ENCODE peak calls at places on chromosomes 16 and 17, in six cellular contexts. One of them, this sample, is unnamed.

GRCh38 chr17:14434506-14434905 is 133.6 kb downstream of the HS3ST3B1 start:
- DNase-seq in ovary: no peak
- DNase-seq in heart right ventricle: no peak
- DNase-seq in A549: no peak
- DNase-seq in right lobe of liver: no peak
- DNase-seq in testis: no peak
- DNase-seq in this sample: no peak

GRCh38 chr17:39688475-39688835 is 598 bp upstream of the PGAP3 start:
- DNase-seq in ovary: no peak
- DNase-seq in heart right ventricle: no peak
- DNase-seq in A549: no peak
- DNase-seq in right lobe of liver: no peak
- DNase-seq in testis: no peak
- DNase-seq in this sample: no peak

GRCh38 chr17:34357398-34357797 is 1.1 kb downstream of the CCL13 start:
- DNase-seq in ovary: no peak
- DNase-seq in heart right ventricle: no peak
- DNase-seq in A549: no peak
- DNase-seq in right lobe of liver: no peak
- DNase-seq in testis: no peak
- DNase-seq in this sample: no peak

GRCh38 chr17:75288784-75289121 is 480 bp downstream of the SLC25A19 start:
- DNase-seq in ovary: no peak
- DNase-seq in heart right ventricle: no peak
- DNase-seq in A549: peak; percentile 64
- DNase-seq in right lobe of liver: peak; percentile 76
- DNase-seq in testis: no peak
- DNase-seq in this sample: peak; percentile 69

GRCh38 chr17:50255766-50256480 is 18.3 kb upstream of the TMEM92 start:
- DNase-seq in ovary: no peak
- DNase-seq in heart right ventricle: no peak
- DNase-seq in A549: no peak
- DNase-seq in right lobe of liver: no peak
- DNase-seq in testis: no peak
- DNase-seq in this sample: no peak

GRCh38 chr17:28372203-28372944 is 880 bp downstream of the SARM1 start:
- DNase-seq in ovary: peak; percentile 48
- DNase-seq in heart right ventricle: no peak
- DNase-seq in A549: no peak
- DNase-seq in right lobe of liver: no peak
- DNase-seq in testis: no peak
- DNase-seq in this sample: peak; percentile 29

GRCh38 chr16:85249830-85250455 is 137.7 kb upstream of the CIBAR2 start:
- DNase-seq in ovary: no peak
- DNase-seq in heart right ventricle: no peak
- DNase-seq in A549: no peak
- DNase-seq in right lobe of liver: no peak
- DNase-seq in testis: no peak
- DNase-seq in this sample: no peak

GRCh38 chr17:82241183-82241925 is 12.5 kb downstream of the SLC16A3 start:
- DNase-seq in ovary: peak; percentile 75
- DNase-seq in heart right ventricle: peak; percentile 80
- DNase-seq in A549: no peak
- DNase-seq in right lobe of liver: peak; percentile 88
- DNase-seq in testis: no peak
- DNase-seq in this sample: peak; percentile 91

GRCh38 chr17:63701477-63702222 is 1.7 kb upstream of the LIMD2 start:
- DNase-seq in ovary: no peak
- DNase-seq in heart right ventricle: peak; percentile 31
- DNase-seq in A549: no peak
- DNase-seq in right lobe of liver: peak; percentile 65
- DNase-seq in testis: peak; percentile 18
- DNase-seq in this sample: no peak

GRCh38 chr17:29617125-29617480 is 5.6 kb downstream of the CORO6 start:
- DNase-seq in ovary: peak; percentile 66
- DNase-seq in heart right ventricle: peak; percentile 75
- DNase-seq in A549: peak; percentile 84
- DNase-seq in right lobe of liver: peak; percentile 83
- DNase-seq in testis: peak; percentile 81
- DNase-seq in this sample: peak; percentile 62

GRCh38 chr16:62088731-62089410 is 52.6 kb upstream of the CDH8 start:
- DNase-seq in ovary: no peak
- DNase-seq in heart right ventricle: no peak
- DNase-seq in A549: no peak
- DNase-seq in right lobe of liver: no peak
- DNase-seq in testis: no peak
- DNase-seq in this sample: no peak

GRCh38 chr17:37476431-37477130 is 13.1 kb upstream of the DUSP14 start:
- DNase-seq in ovary: no peak
- DNase-seq in heart right ventricle: peak; percentile 29
- DNase-seq in A549: no peak
- DNase-seq in right lobe of liver: no peak
- DNase-seq in testis: no peak
- DNase-seq in this sample: peak; percentile 76

GRCh38 chr17:40341808-40342574 is 22.5 kb downstream of the GJD3 start:
- DNase-seq in ovary: peak; percentile 88
- DNase-seq in heart right ventricle: peak; percentile 88
- DNase-seq in A549: peak; percentile 89
- DNase-seq in right lobe of liver: peak; percentile 93
- DNase-seq in testis: peak; percentile 84
- DNase-seq in this sample: peak; percentile 81

GRCh38 chr16:57367111-57367752 is 5.1 kb upstream of the CX3CL1 start:
- DNase-seq in ovary: no peak
- DNase-seq in heart right ventricle: no peak
- DNase-seq in A549: no peak
- DNase-seq in right lobe of liver: no peak
- DNase-seq in testis: no peak
- DNase-seq in this sample: no peak

GRCh38 chr17:76213491-76213890 is 26.8 kb downstream of the RNF157 start:
- DNase-seq in ovary: no peak
- DNase-seq in heart right ventricle: no peak
- DNase-seq in A549: no peak
- DNase-seq in right lobe of liver: no peak
- DNase-seq in testis: no peak
- DNase-seq in this sample: no peak

GRCh38 chr17:58247511-58248363 is 9.4 kb downstream of the LPO start:
- DNase-seq in ovary: no peak
- DNase-seq in heart right ventricle: no peak
- DNase-seq in A549: no peak
- DNase-seq in right lobe of liver: no peak
- DNase-seq in testis: no peak
- DNase-seq in this sample: no peak

GRCh38 chr17:77061711-77062110 is 79.1 kb upstream of the SEC14L1 start:
- DNase-seq in ovary: no peak
- DNase-seq in heart right ventricle: no peak
- DNase-seq in A549: no peak
- DNase-seq in right lobe of liver: no peak
- DNase-seq in testis: no peak
- DNase-seq in this sample: peak; percentile 10

GRCh38 chr17:57624390-57624789 is 120.7 kb downstream of the CCDC182 start:
- DNase-seq in ovary: no peak
- DNase-seq in heart right ventricle: no peak
- DNase-seq in A549: no peak
- DNase-seq in right lobe of liver: no peak
- DNase-seq in testis: no peak
- DNase-seq in this sample: no peak

GRCh38 chr17:59964455-59965328 is at the start of gene RNFT1:
- DNase-seq in ovary: peak; percentile 93
- DNase-seq in heart right ventricle: peak; percentile 93
- DNase-seq in A549: peak; percentile 94
- DNase-seq in right lobe of liver: peak; percentile 94
- DNase-seq in testis: peak; percentile 95
- DNase-seq in this sample: peak; percentile 89

GRCh38 chr16:29007865-29008593 is 23.2 kb downstream of the LAT start:
- DNase-seq in ovary: no peak
- DNase-seq in heart right ventricle: no peak
- DNase-seq in A549: no peak
- DNase-seq in right lobe of liver: no peak
- DNase-seq in testis: peak; percentile 37
- DNase-seq in this sample: no peak

GRCh38 chr17:81546906-81547613 is 5.1 kb downstream of the FAAP100 start:
- DNase-seq in ovary: no peak
- DNase-seq in heart right ventricle: no peak
- DNase-seq in A549: no peak
- DNase-seq in right lobe of liver: no peak
- DNase-seq in testis: no peak
- DNase-seq in this sample: no peak

GRCh38 chr17:38447502-38448095 is 19.3 kb downstream of the ARHGAP23 start:
- DNase-seq in ovary: no peak
- DNase-seq in heart right ventricle: no peak
- DNase-seq in A549: no peak
- DNase-seq in right lobe of liver: no peak
- DNase-seq in testis: no peak
- DNase-seq in this sample: no peak

GRCh38 chr17:50550661-50551432 is 3.9 kb downstream of the SPATA20 start:
- DNase-seq in ovary: peak; percentile 84
- DNase-seq in heart right ventricle: peak; percentile 80
- DNase-seq in A549: peak; percentile 84
- DNase-seq in right lobe of liver: peak; percentile 91
- DNase-seq in testis: peak; percentile 88
- DNase-seq in this sample: peak; percentile 93

GRCh38 chr17:57803026-57803425 is 46.8 kb downstream of the MRPS23 start:
- DNase-seq in ovary: no peak
- DNase-seq in heart right ventricle: no peak
- DNase-seq in A549: no peak
- DNase-seq in right lobe of liver: no peak
- DNase-seq in testis: no peak
- DNase-seq in this sample: no peak

GRCh38 chr17:81256616-81257015 is 17.5 kb downstream of the NDUFAF8 start:
- DNase-seq in ovary: no peak
- DNase-seq in heart right ventricle: peak; percentile 5
- DNase-seq in A549: peak; percentile 47
- DNase-seq in right lobe of liver: no peak
- DNase-seq in testis: no peak
- DNase-seq in this sample: peak; percentile 28

GRCh38 chr16:88772871-88773811 is 11.9 kb downstream of the PIEZO1 start:
- DNase-seq in ovary: peak; percentile 81
- DNase-seq in heart right ventricle: peak; percentile 51
- DNase-seq in A549: no peak
- DNase-seq in right lobe of liver: no peak
- DNase-seq in testis: peak; percentile 78
- DNase-seq in this sample: no peak

GRCh38 chr17:8314797-8315739 is 5.0 kb downstream of the ARHGEF15 start:
- DNase-seq in ovary: no peak
- DNase-seq in heart right ventricle: no peak
- DNase-seq in A549: no peak
- DNase-seq in right lobe of liver: no peak
- DNase-seq in testis: no peak
- DNase-seq in this sample: peak; percentile 62

DNA sequence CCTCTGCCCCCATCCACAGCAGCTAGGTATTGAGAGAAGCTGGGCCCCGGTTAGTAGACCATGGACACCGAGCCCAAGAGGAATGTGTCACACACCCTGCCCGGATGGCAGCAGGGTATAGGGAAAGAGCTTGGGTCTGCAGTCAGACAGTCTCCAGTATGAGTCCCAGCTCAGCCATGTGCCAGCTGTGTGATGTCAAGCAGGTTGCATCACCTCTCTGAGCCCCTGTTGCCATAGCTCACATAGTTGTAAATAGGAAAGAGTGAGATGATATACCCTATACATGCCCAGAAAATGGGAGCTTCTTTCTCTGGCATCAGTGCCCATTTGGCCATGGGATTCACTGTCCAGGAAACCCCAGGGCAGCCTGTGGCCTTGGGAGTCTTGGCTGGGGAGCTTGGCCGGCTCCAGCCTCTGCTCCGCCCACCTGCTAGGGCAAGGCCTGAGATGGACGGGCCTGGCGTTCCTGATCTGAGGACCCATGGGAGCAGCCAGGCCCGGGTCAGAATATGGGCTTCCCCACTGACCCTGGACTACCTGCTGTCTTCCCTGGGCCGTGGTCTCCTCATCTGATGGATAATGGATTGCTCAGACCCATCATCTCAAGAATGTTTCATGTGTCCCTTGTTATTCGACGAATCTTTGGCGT is 13.2 kb downstream of the CD300LG start:
- DNase-seq in ovary: no peak
- DNase-seq in heart right ventricle: no peak
- DNase-seq in A549: no peak
- DNase-seq in right lobe of liver: no peak
- DNase-seq in testis: peak; percentile 60
- DNase-seq in this sample: no peak
- H3K4me1 ChIP-seq in ovary: peaks cover 5% of the 10 kb centered on the region
- H3K4me1 ChIP-seq in heart right ventricle: peaks cover 40% of the 10 kb centered on the region
- H3K4me1 ChIP-seq in A549: peaks cover 5% of the 10 kb centered on the region
- H3K4me1 ChIP-seq in right lobe of liver: no peaks in the 10 kb centered on the region
- H3K4me1 ChIP-seq in testis: peaks cover 29% of the 10 kb centered on the region
- H3K4me1 ChIP-seq in this sample: no peaks in the 10 kb centered on the region

DNA sequence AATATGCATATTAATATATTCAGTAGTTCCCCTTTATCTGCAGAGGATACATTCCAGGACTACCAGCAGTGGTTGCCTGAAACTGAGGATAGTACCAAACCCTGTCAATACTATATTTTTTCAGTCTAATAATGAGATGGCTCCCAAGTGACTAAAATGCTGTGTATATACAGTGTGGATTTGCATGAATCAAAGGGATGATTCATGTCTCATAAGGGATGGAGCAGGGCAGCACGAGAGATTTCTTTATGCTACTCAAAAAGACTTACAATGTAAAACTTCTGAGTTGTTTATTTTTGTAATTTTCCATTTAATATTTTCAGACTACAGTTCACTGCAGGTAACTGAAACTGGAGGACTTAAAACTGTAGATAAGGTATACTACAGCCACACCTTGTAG is 674.7 kb upstream of the SALL1 start:
- DNase-seq in ovary: no peak
- DNase-seq in heart right ventricle: no peak
- DNase-seq in A549: no peak
- DNase-seq in right lobe of liver: no peak
- DNase-seq in testis: no peak
- DNase-seq in this sample: no peak
- TF ChIP-seq CTCF in ovary: no peak
- TF ChIP-seq CTCF in heart right ventricle: no peak
- TF ChIP-seq CTCF in A549: no peak
- TF ChIP-seq CTCF in right lobe of liver: no peak
- TF ChIP-seq CTCF in testis: no peak
- TF ChIP-seq CTCF in this sample: no peak

GRCh38 chr17:78890111-78890897 is 12.7 kb downstream of the CEP295NL start:
- DNase-seq in ovary: no peak
- DNase-seq in heart right ventricle: peak; percentile 56
- DNase-seq in A549: no peak
- DNase-seq in right lobe of liver: peak; percentile 82
- DNase-seq in testis: peak; percentile 57
- DNase-seq in this sample: no peak
- H3K4me1 ChIP-seq in ovary: peaks cover 27% of the 10 kb centered on the region
- H3K4me1 ChIP-seq in heart right ventricle: peaks cover 49% of the 10 kb centered on the region
- H3K4me1 ChIP-seq in A549: peaks cover 19% of the 10 kb centered on the region
- H3K4me1 ChIP-seq in right lobe of liver: no peaks in the 10 kb centered on the region
- H3K4me1 ChIP-seq in testis: peaks cover 53% of the 10 kb centered on the region
- H3K4me1 ChIP-seq in this sample: no peaks in the 10 kb centered on the region

DNA sequence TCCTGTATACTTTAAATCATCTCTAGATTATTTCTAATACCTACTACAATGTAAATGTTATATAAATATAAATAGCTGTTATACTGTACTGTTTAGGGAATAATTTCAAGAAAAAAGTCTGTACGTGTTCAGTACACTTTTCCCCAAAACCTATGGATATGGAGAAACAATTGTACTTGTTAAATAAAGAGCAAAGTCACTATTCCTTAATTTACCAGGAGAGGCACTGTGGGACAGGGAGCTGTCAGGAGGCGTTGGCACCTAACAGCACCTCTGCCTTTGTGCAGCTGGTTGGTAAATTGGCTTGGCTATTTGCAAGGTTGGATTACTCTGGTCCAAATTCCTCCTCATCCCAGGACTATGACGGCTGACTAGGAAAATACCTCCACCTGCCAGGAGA is 28.0 kb downstream of the CRHR1 start:
- DNase-seq in ovary: no peak
- DNase-seq in heart right ventricle: no peak
- DNase-seq in A549: peak; percentile 40
- DNase-seq in right lobe of liver: no peak
- DNase-seq in testis: no peak
- DNase-seq in this sample: no peak
- TF ChIP-seq CTCF in ovary: no peak
- TF ChIP-seq CTCF in heart right ventricle: peak; percentile 25
- TF ChIP-seq CTCF in A549: peak; percentile 12
- TF ChIP-seq CTCF in right lobe of liver: no peak
- TF ChIP-seq CTCF in testis: no peak
- TF ChIP-seq CTCF in this sample: peak; percentile 40

This sample was measured in thyroid gland.